ENCODE peak calls at places on chromosomes 12 and 14, in six cellular contexts. One of them, this sample, is unnamed.

GRCh38 chr14:69005432-69006148 is 26.5 kb upstream of the ACTN1 start:
- DNase-seq in K562: peak; percentile 20
- DNase-seq in SK-N-SH: peak; percentile 26
- DNase-seq in transverse colon: peak; percentile 51
- DNase-seq in tibial nerve: peak; percentile 16
- DNase-seq in upper lobe of left lung: peak; percentile 33
- DNase-seq in this sample: peak; percentile 36

GRCh38 chr14:62866376-62866775 is 178.9 kb downstream of the KCNH5 start:
- DNase-seq in SK-N-SH: no peak
- DNase-seq in K562: no peak
- DNase-seq in tibial nerve: no peak
- DNase-seq in upper lobe of left lung: no peak
- DNase-seq in transverse colon: no peak
- DNase-seq in this sample: no peak

GRCh38 chr14:101628471-101628966 is 67.2 kb downstream of the DIO3 start:
- DNase-seq in SK-N-SH: peak; percentile 93
- DNase-seq in transverse colon: peak; percentile 76
- DNase-seq in tibial nerve: peak; percentile 58
- DNase-seq in upper lobe of left lung: peak; percentile 96
- DNase-seq in K562: peak; percentile 81
- DNase-seq in this sample: peak; percentile 81

GRCh38 chr14:54622189-54622958 is 55.4 kb downstream of the SAMD4A start:
- DNase-seq in SK-N-SH: no peak
- DNase-seq in tibial nerve: no peak
- DNase-seq in upper lobe of left lung: no peak
- DNase-seq in K562: peak; percentile 24
- DNase-seq in transverse colon: no peak
- DNase-seq in this sample: no peak

GRCh38 chr14:52026921-52027320 is 37.6 kb downstream of the RTRAF start:
- DNase-seq in K562: no peak
- DNase-seq in tibial nerve: no peak
- DNase-seq in SK-N-SH: no peak
- DNase-seq in transverse colon: no peak
- DNase-seq in upper lobe of left lung: peak; percentile 38
- DNase-seq in this sample: no peak

GRCh38 chr12:74689071-74689655 is 151.5 kb downstream of the ATXN7L3B start:
- DNase-seq in tibial nerve: no peak
- DNase-seq in upper lobe of left lung: no peak
- DNase-seq in transverse colon: no peak
- DNase-seq in SK-N-SH: peak; percentile 5
- DNase-seq in K562: peak; percentile 29
- DNase-seq in this sample: no peak

GRCh38 chr12:24977711-24978110 is 28.8 kb upstream of the BCAT1 start:
- DNase-seq in transverse colon: no peak
- DNase-seq in SK-N-SH: no peak
- DNase-seq in tibial nerve: no peak
- DNase-seq in K562: no peak
- DNase-seq in upper lobe of left lung: no peak
- DNase-seq in this sample: no peak

GRCh38 chr14:39426605-39427004 is 5.6 kb downstream of the FBXO33 start:
- DNase-seq in tibial nerve: no peak
- DNase-seq in upper lobe of left lung: no peak
- DNase-seq in transverse colon: no peak
- DNase-seq in SK-N-SH: peak; percentile 6
- DNase-seq in K562: no peak
- DNase-seq in this sample: no peak

GRCh38 chr14:73750161-73750901 is 36.1 kb upstream of the PNMA1 start:
- DNase-seq in transverse colon: no peak
- DNase-seq in upper lobe of left lung: no peak
- DNase-seq in tibial nerve: no peak
- DNase-seq in K562: no peak
- DNase-seq in SK-N-SH: no peak
- DNase-seq in this sample: no peak

GRCh38 chr14:104659764-104660523 is 29.5 kb upstream of the INF2 start:
- DNase-seq in upper lobe of left lung: peak; percentile 81
- DNase-seq in SK-N-SH: no peak
- DNase-seq in K562: no peak
- DNase-seq in transverse colon: no peak
- DNase-seq in tibial nerve: no peak
- DNase-seq in this sample: no peak

GRCh38 chr12:104903648-104904423 is 54.3 kb downstream of the SLC41A2 start:
- DNase-seq in upper lobe of left lung: no peak
- DNase-seq in transverse colon: no peak
- DNase-seq in K562: no peak
- DNase-seq in tibial nerve: no peak
- DNase-seq in SK-N-SH: no peak
- DNase-seq in this sample: no peak

GRCh38 chr12:105622846-105623245 is 292.4 kb downstream of the C12orf75 start:
- DNase-seq in K562: no peak
- DNase-seq in tibial nerve: no peak
- DNase-seq in transverse colon: no peak
- DNase-seq in SK-N-SH: no peak
- DNase-seq in upper lobe of left lung: no peak
- DNase-seq in this sample: no peak

GRCh38 chr14:59116984-59117415 is 71.5 kb upstream of the DAAM1 start:
- DNase-seq in upper lobe of left lung: no peak
- DNase-seq in SK-N-SH: no peak
- DNase-seq in transverse colon: no peak
- DNase-seq in K562: no peak
- DNase-seq in tibial nerve: no peak
- DNase-seq in this sample: no peak

GRCh38 chr14:67680121-67680602 is 5.7 kb upstream of the VTI1B start:
- DNase-seq in SK-N-SH: no peak
- DNase-seq in tibial nerve: no peak
- DNase-seq in transverse colon: no peak
- DNase-seq in upper lobe of left lung: no peak
- DNase-seq in K562: peak; percentile 81
- DNase-seq in this sample: no peak

GRCh38 chr14:105076805-105077648 is 11.8 kb upstream of the GPR132 start:
- DNase-seq in tibial nerve: no peak
- DNase-seq in transverse colon: no peak
- DNase-seq in SK-N-SH: no peak
- DNase-seq in K562: no peak
- DNase-seq in upper lobe of left lung: peak; percentile 68
- DNase-seq in this sample: no peak

GRCh38 chr12:54784115-54784514 is 70.2 kb upstream of the MUCL1 start:
- DNase-seq in K562: no peak
- DNase-seq in upper lobe of left lung: no peak
- DNase-seq in transverse colon: no peak
- DNase-seq in SK-N-SH: no peak
- DNase-seq in tibial nerve: no peak
- DNase-seq in this sample: no peak

GRCh38 chr14:104547310-104547997 is 32.1 kb upstream of the C14orf180 start:
- DNase-seq in upper lobe of left lung: peak; percentile 64
- DNase-seq in transverse colon: no peak
- DNase-seq in K562: no peak
- DNase-seq in tibial nerve: no peak
- DNase-seq in SK-N-SH: peak; percentile 18
- DNase-seq in this sample: no peak

GRCh38 chr12:26906704-26907103 is 31.1 kb downstream of the INTS13 start:
- DNase-seq in tibial nerve: no peak
- DNase-seq in K562: no peak
- DNase-seq in upper lobe of left lung: no peak
- DNase-seq in transverse colon: no peak
- DNase-seq in SK-N-SH: peak; percentile 10
- DNase-seq in this sample: no peak

GRCh38 chr12:127539499-127539898 is 727.5 kb upstream of the TMEM132C start:
- DNase-seq in upper lobe of left lung: no peak
- DNase-seq in K562: no peak
- DNase-seq in SK-N-SH: peak; percentile 9
- DNase-seq in tibial nerve: no peak
- DNase-seq in transverse colon: no peak
- DNase-seq in this sample: no peak

GRCh38 chr12:75650989-75651695 is 139.7 kb upstream of the KRR1 start:
- DNase-seq in upper lobe of left lung: no peak
- DNase-seq in transverse colon: no peak
- DNase-seq in K562: no peak
- DNase-seq in SK-N-SH: peak; percentile 7
- DNase-seq in tibial nerve: no peak
- DNase-seq in this sample: no peak

GRCh38 chr12:52417742-52418141 is 11.6 kb upstream of the KRT82 start:
- DNase-seq in upper lobe of left lung: no peak
- DNase-seq in SK-N-SH: no peak
- DNase-seq in tibial nerve: no peak
- DNase-seq in K562: no peak
- DNase-seq in transverse colon: no peak
- DNase-seq in this sample: no peak

DNA sequence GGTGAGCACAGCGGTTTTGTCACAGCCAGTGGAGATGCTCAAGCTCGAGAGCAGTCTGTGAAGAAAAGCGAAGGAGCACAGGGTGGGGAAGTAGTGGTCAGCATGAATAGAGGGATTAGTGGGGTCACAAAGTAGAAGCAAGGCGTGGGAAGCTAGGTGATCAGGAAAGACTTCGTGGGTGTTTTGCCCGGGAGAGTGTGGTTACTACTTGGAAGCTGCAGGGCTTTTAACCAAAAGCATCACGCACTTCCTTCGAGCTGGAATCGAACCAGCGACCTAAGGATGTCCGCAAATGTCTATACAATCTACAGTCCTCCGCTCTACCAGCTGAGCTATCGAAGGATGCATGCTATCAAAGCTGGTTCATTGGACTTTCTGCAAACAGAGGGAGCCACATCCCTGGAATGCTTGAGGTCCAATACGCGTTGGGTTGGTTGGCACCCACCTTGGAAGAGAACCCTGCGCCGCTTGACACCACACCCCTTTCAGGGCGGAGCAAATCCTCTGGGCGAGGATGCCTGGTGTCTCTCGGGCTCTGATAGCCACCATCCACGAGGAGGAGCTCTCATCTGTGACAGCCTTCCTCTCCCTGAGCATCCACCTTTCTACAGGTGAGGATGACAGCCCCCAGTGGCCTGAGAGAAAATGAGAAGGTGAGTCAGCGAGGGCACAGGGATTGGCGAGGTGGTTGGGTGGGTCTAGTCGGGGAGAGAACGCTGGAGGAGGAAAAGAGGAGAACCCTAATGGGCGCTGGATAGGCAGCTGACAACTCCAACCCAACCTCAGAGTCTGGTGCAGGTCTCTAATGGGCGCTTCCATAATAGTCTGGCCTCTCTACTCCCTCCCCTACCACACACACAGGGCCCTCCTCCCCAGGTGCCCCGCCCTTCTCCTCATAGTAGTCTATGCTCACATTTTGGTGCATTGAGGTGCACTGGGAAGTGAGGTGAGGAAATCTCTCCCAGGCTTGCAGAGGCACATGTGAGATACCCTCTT is 16.0 kb upstream of the OR6S1 start:
- DNase-seq in tibial nerve: no peak
- DNase-seq in upper lobe of left lung: no peak
- DNase-seq in K562: peak; percentile 54
- DNase-seq in transverse colon: no peak
- DNase-seq in SK-N-SH: no peak
- DNase-seq in this sample: no peak
- H3K4me3 ChIP-seq in tibial nerve: no peak overlapping the region
- H3K4me3 ChIP-seq in upper lobe of left lung: no peak overlapping the region
- H3K4me3 ChIP-seq in K562: peak overlapping the region; percentile 23
- H3K4me3 ChIP-seq in transverse colon: no peak overlapping the region
- H3K4me3 ChIP-seq in SK-N-SH: no peak overlapping the region
- H3K4me3 ChIP-seq in this sample: no peak overlapping the region

GRCh38 chr14:43200519-43200918 is 1306.6 kb downstream of the FSCB start:
- DNase-seq in transverse colon: no peak
- DNase-seq in upper lobe of left lung: no peak
- DNase-seq in tibial nerve: no peak
- DNase-seq in SK-N-SH: no peak
- DNase-seq in K562: no peak
- DNase-seq in this sample: no peak
- TF ChIP-seq EP300 in transverse colon: no peak
- TF ChIP-seq EP300 in upper lobe of left lung: no peak
- TF ChIP-seq EP300 in tibial nerve: no peak
- TF ChIP-seq EP300 in SK-N-SH: no peak
- TF ChIP-seq EP300 in K562: no peak
- TF ChIP-seq EP300 in this sample: no peak

GRCh38 chr12:34356233-34356987 is 334.1 kb downstream of the ALG10 start:
- DNase-seq in tibial nerve: no peak
- DNase-seq in transverse colon: no peak
- DNase-seq in upper lobe of left lung: no peak
- DNase-seq in SK-N-SH: no peak
- DNase-seq in K562: no peak
- DNase-seq in this sample: no peak
- H3K9me3 ChIP-seq in tibial nerve: no peaks in the 10 kb centered on the region
- H3K9me3 ChIP-seq in transverse colon: peaks cover 13% of the 10 kb centered on the region
- H3K9me3 ChIP-seq in upper lobe of left lung: peaks cover 83% of the 10 kb centered on the region
- H3K9me3 ChIP-seq in SK-N-SH: no peaks in the 10 kb centered on the region
- H3K9me3 ChIP-seq in K562: no peaks in the 10 kb centered on the region
- H3K9me3 ChIP-seq in this sample: no peaks in the 10 kb centered on the region

DNA sequence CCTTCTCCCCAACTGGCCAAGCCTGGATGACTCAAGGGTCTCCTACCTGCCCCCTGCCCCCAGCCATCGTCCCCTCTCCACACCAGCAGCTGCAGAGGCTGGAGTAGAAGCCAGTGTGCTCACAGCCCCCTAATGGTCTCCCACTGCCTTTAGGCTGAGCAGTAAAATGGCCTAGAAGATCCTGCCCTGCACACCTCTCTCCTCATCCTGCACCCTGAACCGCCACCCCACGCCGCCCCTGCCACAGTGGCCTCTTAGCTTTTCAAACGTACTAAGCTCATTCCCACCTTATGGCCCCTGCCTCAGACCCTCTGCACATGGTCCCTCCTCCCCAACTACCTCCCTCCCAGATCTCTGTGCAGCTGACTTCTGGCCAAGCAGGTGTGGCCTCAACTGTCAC is 46.3 kb downstream of the RBM19 start:
- DNase-seq in transverse colon: no peak
- DNase-seq in SK-N-SH: no peak
- DNase-seq in tibial nerve: no peak
- DNase-seq in K562: no peak
- DNase-seq in upper lobe of left lung: no peak
- DNase-seq in this sample: no peak
- H3K4me3 ChIP-seq in transverse colon: no peak overlapping the region
- H3K4me3 ChIP-seq in SK-N-SH: no peak overlapping the region
- H3K4me3 ChIP-seq in tibial nerve: no peak overlapping the region
- H3K4me3 ChIP-seq in K562: no peak overlapping the region
- H3K4me3 ChIP-seq in upper lobe of left lung: no peak overlapping the region
- H3K4me3 ChIP-seq in this sample: no peak overlapping the region

This sample was measured in ovary.